ENCODE peak calls at places on chromosomes 4 and X, in six cellular contexts. One of them, this sample, is unnamed.

GRCh38 chr4:54439831-54440243 is 210.7 kb downstream of the PDGFRA start:
- DNase-seq in RWPE2: no peak
- DNase-seq in PC-3: peak
- DNase-seq in astrocyte of the cerebellum: no peak
- DNase-seq in kidney epithelial cell: no peak
- DNase-seq in H9: no peak
- DNase-seq in this sample: no peak

GRCh38 chr4:19224820-19225219 is 1026.9 kb upstream of the SLIT2 start:
- DNase-seq in RWPE2: no peak
- DNase-seq in PC-3: peak
- DNase-seq in astrocyte of the cerebellum: peak
- DNase-seq in kidney epithelial cell: no peak
- DNase-seq in H9: no peak
- DNase-seq in this sample: no peak

GRCh38 chrX:48751343-48751742 is 10.2 kb upstream of the GLOD5 start:
- DNase-seq in RWPE2: no peak
- DNase-seq in PC-3: no peak
- DNase-seq in astrocyte of the cerebellum: no peak
- DNase-seq in kidney epithelial cell: no peak
- DNase-seq in H9: no peak
- DNase-seq in this sample: no peak

GRCh38 chr4:173998471-173999144 is 284.9 kb downstream of the FBXO8 start:
- DNase-seq in RWPE2: no peak
- DNase-seq in PC-3: no peak
- DNase-seq in astrocyte of the cerebellum: no peak
- DNase-seq in kidney epithelial cell: no peak
- DNase-seq in H9: no peak
- DNase-seq in this sample: no peak

GRCh38 chr4:138938371-138938699 is 77.2 kb upstream of the NOCT start:
- DNase-seq in RWPE2: no peak
- DNase-seq in PC-3: peak
- DNase-seq in astrocyte of the cerebellum: peak
- DNase-seq in kidney epithelial cell: no peak
- DNase-seq in H9: no peak
- DNase-seq in this sample: no peak

GRCh38 chrX:15269618-15270521 is at the start of gene ASB9:
- DNase-seq in RWPE2: peak
- DNase-seq in PC-3: peak
- DNase-seq in astrocyte of the cerebellum: no peak
- DNase-seq in kidney epithelial cell: peak
- DNase-seq in H9: peak
- DNase-seq in this sample: peak

GRCh38 chr4:139014391-139015268 is 951 bp upstream of the NOCT start:
- DNase-seq in RWPE2: no peak
- DNase-seq in PC-3: peak
- DNase-seq in astrocyte of the cerebellum: peak
- DNase-seq in kidney epithelial cell: peak
- DNase-seq in H9: no peak
- DNase-seq in this sample: peak

GRCh38 chr4:146059153-146059552 is 116.4 kb upstream of the LSM6 start:
- DNase-seq in RWPE2: no peak
- DNase-seq in PC-3: no peak
- DNase-seq in astrocyte of the cerebellum: no peak
- DNase-seq in kidney epithelial cell: no peak
- DNase-seq in H9: no peak
- DNase-seq in this sample: no peak

GRCh38 chrX:155865193-155865592 is 16.0 kb upstream of the VAMP7 start:
- DNase-seq in RWPE2: no peak
- DNase-seq in PC-3: no peak
- DNase-seq in astrocyte of the cerebellum: no peak
- DNase-seq in kidney epithelial cell: no peak
- DNase-seq in H9: no peak
- DNase-seq in this sample: no peak

GRCh38 chr4:150297861-150298474 is 219.7 kb downstream of the DCLK2 start:
- DNase-seq in RWPE2: no peak
- DNase-seq in PC-3: peak
- DNase-seq in astrocyte of the cerebellum: peak
- DNase-seq in kidney epithelial cell: no peak
- DNase-seq in H9: no peak
- DNase-seq in this sample: no peak

GRCh38 chrX:11531226-11531625 is 134.5 kb downstream of the ARHGAP6 start:
- DNase-seq in RWPE2: no peak
- DNase-seq in PC-3: peak
- DNase-seq in astrocyte of the cerebellum: peak
- DNase-seq in kidney epithelial cell: no peak
- DNase-seq in H9: no peak
- DNase-seq in this sample: no peak
- TF ChIP-seq CTCF in RWPE2: peak
- TF ChIP-seq CTCF in PC-3: peak
- TF ChIP-seq CTCF in astrocyte of the cerebellum: peak
- TF ChIP-seq CTCF in kidney epithelial cell: no peak
- TF ChIP-seq CTCF in H9: peak
- TF ChIP-seq CTCF in this sample: peak

DNA sequence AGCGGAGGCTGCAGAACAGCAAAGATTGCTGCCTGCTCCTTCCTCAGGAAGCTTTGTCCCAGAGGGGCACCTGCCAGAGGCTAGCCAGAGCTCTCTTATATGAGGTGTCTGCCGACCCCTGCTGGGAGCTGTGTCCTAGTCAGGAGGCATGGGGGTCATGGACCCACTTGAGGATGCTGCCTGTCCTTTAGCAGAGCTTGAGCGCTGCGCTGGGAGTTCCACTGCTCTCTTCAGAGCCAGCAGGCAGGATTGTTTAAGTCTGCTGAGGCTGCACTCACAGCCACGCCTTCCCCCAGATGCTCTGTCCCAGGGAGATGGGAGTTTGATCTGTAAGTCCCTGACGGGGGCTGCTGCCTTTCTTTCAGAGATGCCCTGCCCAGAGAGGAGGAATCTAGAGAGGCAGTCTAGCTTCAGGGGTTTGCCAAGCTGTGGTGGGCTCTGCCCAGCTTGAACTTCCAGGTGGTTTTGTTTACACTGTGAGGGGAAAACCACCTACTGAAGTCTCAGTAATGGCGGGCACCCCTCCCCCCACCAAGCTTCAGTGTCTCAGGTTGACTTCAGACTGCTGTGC is 10.9 kb downstream of the DCK start:
- DNase-seq in RWPE2: no peak
- DNase-seq in PC-3: no peak
- DNase-seq in astrocyte of the cerebellum: no peak
- DNase-seq in kidney epithelial cell: no peak
- DNase-seq in H9: peak
- DNase-seq in this sample: no peak
- TF ChIP-seq CTCF in RWPE2: no peak
- TF ChIP-seq CTCF in PC-3: no peak
- TF ChIP-seq CTCF in astrocyte of the cerebellum: no peak
- TF ChIP-seq CTCF in kidney epithelial cell: no peak
- TF ChIP-seq CTCF in H9: no peak
- TF ChIP-seq CTCF in this sample: no peak

GRCh38 chrX:103839404-103839803 is 7.3 kb upstream of the RAB9B start:
- DNase-seq in RWPE2: no peak
- DNase-seq in PC-3: peak
- DNase-seq in astrocyte of the cerebellum: no peak
- DNase-seq in kidney epithelial cell: no peak
- DNase-seq in H9: no peak
- DNase-seq in this sample: no peak
- TF ChIP-seq CTCF in RWPE2: no peak
- TF ChIP-seq CTCF in PC-3: no peak
- TF ChIP-seq CTCF in astrocyte of the cerebellum: no peak
- TF ChIP-seq CTCF in kidney epithelial cell: no peak
- TF ChIP-seq CTCF in H9: no peak
- TF ChIP-seq CTCF in this sample: no peak

GRCh38 chrX:115547448-115547847 is 13.5 kb upstream of the PLS3 start:
- DNase-seq in RWPE2: no peak
- DNase-seq in PC-3: peak
- DNase-seq in astrocyte of the cerebellum: no peak
- DNase-seq in kidney epithelial cell: no peak
- DNase-seq in H9: peak
- DNase-seq in this sample: no peak
- TF ChIP-seq CTCF in RWPE2: peak
- TF ChIP-seq CTCF in PC-3: peak
- TF ChIP-seq CTCF in astrocyte of the cerebellum: peak
- TF ChIP-seq CTCF in kidney epithelial cell: peak
- TF ChIP-seq CTCF in H9: peak
- TF ChIP-seq CTCF in this sample: no peak

DNA sequence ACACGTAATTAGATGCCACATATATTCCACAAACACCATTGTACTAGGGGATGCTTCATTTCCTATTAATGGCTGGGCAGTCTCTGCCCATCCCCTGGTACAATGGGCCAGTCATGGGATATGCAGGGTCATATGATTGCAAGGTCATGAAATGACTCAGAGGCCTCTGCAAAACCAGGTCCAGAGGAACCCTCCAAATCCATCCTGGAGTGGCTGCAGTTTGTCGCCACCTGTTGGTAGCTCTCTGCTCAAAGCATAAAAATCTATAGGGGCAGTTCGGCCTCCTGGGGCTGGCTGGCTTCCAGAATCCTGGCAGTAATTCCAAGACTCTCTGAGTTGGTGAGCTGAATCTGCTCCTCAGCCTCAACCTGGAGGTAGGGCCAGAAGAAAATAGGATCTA is 22.9 kb upstream of the PUDP start:
- DNase-seq in RWPE2: no peak
- DNase-seq in PC-3: peak
- DNase-seq in astrocyte of the cerebellum: no peak
- DNase-seq in kidney epithelial cell: no peak
- DNase-seq in H9: peak
- DNase-seq in this sample: no peak
- TF ChIP-seq CTCF in RWPE2: peak
- TF ChIP-seq CTCF in PC-3: peak
- TF ChIP-seq CTCF in astrocyte of the cerebellum: peak
- TF ChIP-seq CTCF in kidney epithelial cell: peak
- TF ChIP-seq CTCF in H9: peak
- TF ChIP-seq CTCF in this sample: no peak

DNA sequence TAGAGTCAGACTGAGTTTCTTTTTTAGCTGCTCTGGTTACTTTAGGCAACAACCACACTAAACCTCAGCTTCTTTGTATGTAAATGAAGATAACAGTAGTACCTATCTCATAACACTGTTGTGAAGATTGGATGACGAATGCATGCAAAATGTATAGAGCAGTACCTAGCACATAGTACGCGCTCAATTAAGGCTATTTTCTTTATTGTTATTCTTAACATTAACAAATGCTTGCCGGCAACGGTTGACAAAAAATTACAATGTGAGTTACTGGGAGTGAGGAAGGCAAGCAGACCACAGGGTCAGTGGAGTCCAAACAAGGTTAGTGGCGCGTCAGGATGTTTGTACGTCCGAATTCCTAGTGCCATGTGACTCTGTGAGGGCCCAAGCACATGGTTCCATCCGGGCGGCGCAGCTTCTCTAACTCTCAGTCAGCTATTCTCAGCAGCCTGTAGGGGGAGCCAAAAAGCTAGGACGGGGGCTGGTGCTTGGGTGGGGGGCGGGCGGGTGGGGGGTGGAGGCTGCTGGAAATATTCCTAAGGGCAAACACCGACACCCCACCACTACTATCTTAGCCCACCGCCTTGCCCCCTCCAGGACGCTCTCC is 795 bp upstream of the NALF2 start:
- DNase-seq in RWPE2: no peak
- DNase-seq in PC-3: no peak
- DNase-seq in astrocyte of the cerebellum: no peak
- DNase-seq in kidney epithelial cell: no peak
- DNase-seq in H9: no peak
- DNase-seq in this sample: no peak
- TF ChIP-seq CTCF in RWPE2: peak
- TF ChIP-seq CTCF in PC-3: peak
- TF ChIP-seq CTCF in astrocyte of the cerebellum: peak
- TF ChIP-seq CTCF in kidney epithelial cell: peak
- TF ChIP-seq CTCF in H9: peak
- TF ChIP-seq CTCF in this sample: no peak

GRCh38 chr4:108611360-108611759 is 9.0 kb upstream of the RPL34 start:
- DNase-seq in RWPE2: no peak
- DNase-seq in PC-3: no peak
- DNase-seq in astrocyte of the cerebellum: peak
- DNase-seq in kidney epithelial cell: no peak
- DNase-seq in H9: no peak
- DNase-seq in this sample: no peak
- TF ChIP-seq CTCF in RWPE2: no peak
- TF ChIP-seq CTCF in PC-3: no peak
- TF ChIP-seq CTCF in astrocyte of the cerebellum: peak
- TF ChIP-seq CTCF in kidney epithelial cell: peak
- TF ChIP-seq CTCF in H9: no peak
- TF ChIP-seq CTCF in this sample: peak

This sample was measured in AG04449.